ENCODE peak calls at places on chromosomes 3 and 15, in seven cellular contexts. B, F, O, N, U, J and S are unnamed samples.

GRCh38 chr15:98263787-98264186 is 303.3 kb downstream of the ARRDC4 start:
- DNase-seq in B (no peak), F (no peak), O (no peak), N (no peak), U (no peak), J (no peak), S (no peak)

GRCh38 chr3:10601131-10601856 is 95.9 kb upstream of the ATP2B2 start:
- DNase-seq in B (no peak), F (no peak), O (no peak), N (no peak), U (no peak), J (no peak), S (no peak)

GRCh38 chr15:45186771-45187577 is 792 bp downstream of the SHF start:
- DNase-seq in B (no peak), F (peak), O (no peak), N (no peak), U (no peak), J (no peak), S (no peak)

GRCh38 chr15:82999905-83000671 is 11.4 kb downstream of the C15orf40 start:
- DNase-seq in B (peak), F (peak), O (no peak), N (peak), U (peak), J (peak), S (peak)

GRCh38 chr3:169846458-169847193 is 23.1 kb downstream of the LRRC31 start:
- DNase-seq in B (no peak), F (no peak), O (no peak), N (no peak), U (no peak), J (no peak), S (no peak)

GRCh38 chr3:185729335-185729715 is 95.5 kb downstream of the IGF2BP2 start:
- DNase-seq in B (no peak), F (no peak), O (no peak), N (no peak), U (no peak), J (peak), S (no peak)

GRCh38 chr3:146517684-146518435 is 26.5 kb downstream of the PLSCR1 start:
- DNase-seq in B (no peak), F (no peak), O (no peak), N (no peak), U (no peak), J (no peak), S (peak)

GRCh38 chr3:196111939-196112386 is 30.1 kb upstream of the TFRC start:
- DNase-seq in B (no peak), F (no peak), O (no peak), N (no peak), U (peak), J (no peak), S (no peak)

GRCh38 chr3:81270603-81271371 is 490.7 kb downstream of the GBE1 start:
- DNase-seq in B (peak), F (no peak), O (no peak), N (no peak), U (no peak), J (no peak), S (no peak)

GRCh38 chr15:76138436-76138835 is 78.7 kb downstream of the TMEM266 start:
- DNase-seq in B (no peak), F (no peak), O (no peak), N (no peak), U (no peak), J (no peak), S (no peak)

GRCh38 chr3:154304936-154305335 is 19.4 kb downstream of the DHX36 start:
- DNase-seq in B (no peak), F (no peak), O (no peak), N (no peak), U (no peak), J (no peak), S (no peak)

GRCh38 chr3:190180268-190180667 is 59.6 kb upstream of the P3H2 start:
- DNase-seq in B (no peak), F (no peak), O (no peak), N (no peak), U (no peak), J (no peak), S (no peak)

GRCh38 chr3:25156526-25157075 is 271.5 kb upstream of the RARB start:
- DNase-seq in B (peak), F (no peak), O (no peak), N (no peak), U (no peak), J (peak), S (no peak)

GRCh38 chr15:49521802-49522201 is 98.8 kb downstream of the FGF7 start:
- DNase-seq in B (no peak), F (no peak), O (no peak), N (peak), U (no peak), J (no peak), S (peak)

GRCh38 chr3:31345581-31345980 is 187.1 kb upstream of the STT3B start:
- DNase-seq in B (no peak), F (no peak), O (no peak), N (no peak), U (no peak), J (no peak), S (no peak)

GRCh38 chr3:187261541-187261969 is 30.0 kb downstream of the MASP1 start:
- DNase-seq in B (no peak), F (no peak), O (no peak), N (no peak), U (no peak), J (no peak), S (no peak)

GRCh38 chr15:77535845-77536244 is 96.9 kb downstream of the LINGO1 start:
- DNase-seq in B (no peak), F (no peak), O (no peak), N (no peak), U (no peak), J (no peak), S (no peak)